ENCODE peak calls at places on chromosomes 16 and 17, in seven cellular contexts. F is HFF-Myc, A is EH, E is left cardiac atrium, G is Kasumi-1, Y is nucleus accumbens, P is left kidney. C is an unnamed sample.
A peak's percentile ranks its signal among the peaks of the same experiment; 100 is the strongest.

GRCh38 chr16:53518550-53519416 is 15.8 kb upstream of the AKTIP start:
- DNase-seq in Y (no peak), G (peak; percentile 67), F (peak; percentile 69), A (peak; percentile 42), P (no peak), E (peak; percentile 72), C (peak; percentile 17)

GRCh38 chr17:16250635-16251034 is 33.6 kb downstream of the PIGL start:
- DNase-seq in Y (no peak), E (no peak), F (no peak), G (no peak), A (peak; percentile 71), P (no peak), C (peak; percentile 11)

GRCh38 chr17:78933959-78934568 is 8.9 kb upstream of the TIMP2 start:
- DNase-seq in Y (peak; percentile 85), F (peak; percentile 94), G (no peak), E (peak; percentile 95), P (peak; percentile 98), A (peak; percentile 99), C (peak; percentile 85)

GRCh38 chr16:11880047-11880446 is 28.7 kb upstream of the RSL1D1 start:
- DNase-seq in P (no peak), E (no peak), G (peak; percentile 4), Y (no peak), F (peak; percentile 4), A (no peak), C (no peak)

GRCh38 chr17:57665128-57665527 is 80.0 kb downstream of the CCDC182 start:
- DNase-seq in G (no peak), P (peak; percentile 43), E (no peak), F (no peak), Y (no peak), A (no peak), C (no peak)

GRCh38 chr16:2816751-2817495 is at the start of gene PRSS21:
- DNase-seq in A (no peak), P (peak; percentile 18), G (peak; percentile 27), Y (no peak), E (no peak), F (no peak), C (no peak)

GRCh38 chr16:89455692-89456091 is 34.7 kb downstream of the ANKRD11 start:
- DNase-seq in E (no peak), A (no peak), Y (no peak), F (no peak), P (no peak), G (no peak), C (no peak)

GRCh38 chr16:75402174-75402820 is 31.0 kb downstream of the CFDP1 start:
- DNase-seq in Y (no peak), G (no peak), F (no peak), A (peak; percentile 80), E (no peak), P (no peak), C (peak; percentile 22)

GRCh38 chr16:74623214-74623842 is 16.4 kb upstream of the GLG1 start:
- DNase-seq in Y (peak; percentile 2), G (peak; percentile 65), P (peak; percentile 71), F (no peak), E (no peak), A (peak; percentile 64), C (peak; percentile 82)

GRCh38 chr17:76498886-76499667 is 2.1 kb downstream of the RHBDF2 start:
- DNase-seq in P (no peak), A (no peak), G (no peak), Y (no peak), E (no peak), F (no peak), C (no peak)

GRCh38 chr17:77440571-77440981 is 299.8 kb downstream of the SEC14L1 start:
- DNase-seq in A (no peak), G (peak; percentile 27), P (no peak), F (no peak), Y (no peak), E (no peak), C (no peak)

GRCh38 chr16:12868788-12869187 is 32.6 kb upstream of the SHISA9 start:
- DNase-seq in P (peak; percentile 33), A (no peak), Y (no peak), F (no peak), E (no peak), G (no peak), C (no peak)

GRCh38 chr16:22161401-22161800 is 905 bp upstream of the SDR42E2 start:
- DNase-seq in E (no peak), G (no peak), F (no peak), Y (no peak), P (no peak), A (no peak), C (no peak)

GRCh38 chr17:82592289-82592683 is 56.0 kb downstream of the WDR45B start:
- DNase-seq in E (no peak), A (no peak), Y (no peak), P (no peak), G (no peak), F (no peak), C (no peak)

GRCh38 chr17:66684256-66684655 is 150.7 kb upstream of the CACNG5 start:
- DNase-seq in F (no peak), A (no peak), Y (no peak), P (no peak), G (no peak), E (no peak), C (no peak)

GRCh38 chr16:82735696-82736095 is 108.9 kb downstream of the CDH13 start:
- DNase-seq in G (no peak), F (no peak), P (peak; percentile 12), Y (no peak), E (no peak), A (peak; percentile 64), C (no peak)

GRCh38 chr17:17669851-17670232 is 11.4 kb upstream of the RAI1 start:
- DNase-seq in A (no peak), E (peak; percentile 6), F (no peak), P (peak; percentile 36), Y (no peak), G (no peak), C (no peak)

GRCh38 chr17:78529871-78530670 is 47.1 kb downstream of the DNAH17 start:
- DNase-seq in F (no peak), Y (no peak), P (no peak), G (no peak), A (no peak), E (no peak), C (no peak)

GRCh38 chr16:68022278-68022727 is 729 bp downstream of the DDX28 start:
- DNase-seq in F (no peak), A (no peak), P (no peak), G (no peak), Y (no peak), E (no peak), C (no peak)

GRCh38 chr17:81551458-81552243 is 502 bp downstream of the FAAP100 start:
- DNase-seq in F (no peak), Y (no peak), E (peak; percentile 43), A (peak; percentile 52), P (peak; percentile 55), G (no peak), C (no peak)

GRCh38 chr17:61467416-61468262 is 15.4 kb downstream of the TBX4 start:
- DNase-seq in P (peak; percentile 68), Y (no peak), F (no peak), A (peak; percentile 74), G (peak; percentile 41), E (no peak), C (peak; percentile 9)

GRCh38 chr16:73365010-73365409 is 317.1 kb upstream of the ZFHX3 start:
- DNase-seq in Y (no peak), F (no peak), E (peak; percentile 37), G (no peak), A (peak; percentile 18), P (peak; percentile 56), C (peak; percentile 17)

GRCh38 chr17:57441270-57441600 is 184.9 kb downstream of the MSI2 start:
- DNase-seq in G (no peak), F (no peak), A (no peak), P (no peak), Y (no peak), E (no peak), C (no peak)

GRCh38 chr16:65570261-65570660 is 448.4 kb upstream of the CDH11 start:
- DNase-seq in E (no peak), P (no peak), G (no peak), F (no peak), Y (no peak), A (peak; percentile 26), C (no peak)

GRCh38 chr17:74042744-74043486 is 160.6 kb upstream of the RPL38 start:
- DNase-seq in Y (peak; percentile 66), G (no peak), A (peak; percentile 54), F (peak; percentile 20), P (no peak), E (peak; percentile 57), C (peak; percentile 54)